ENCODE peak calls at places on chromosomes 11 and 22, in ten cellular contexts. Y, D, C, L, R, O, G, A, I and Q are unnamed samples.

GRCh38 chr22:29397791-29398190 is 9.4 kb upstream of the AP1B1 start:
- DNase-seq in C (no peak), A (no peak), G (no peak), L (no peak), Y (no peak), D (no peak), O (no peak), I (no peak), R (no peak), Q (no peak)

GRCh38 chr22:27667121-27667843 is 134.3 kb downstream of the MN1 start:
- DNase-seq in D (no peak), C (no peak), A (no peak), R (peak), L (no peak), Y (no peak), O (no peak), I (peak), G (no peak), Q (peak)

GRCh38 chr11:17479284-17480214 is 2.9 kb upstream of the ABCC8 start:
- DNase-seq in O (no peak), I (peak), A (peak), Y (no peak), G (peak), R (peak), L (no peak), D (peak), C (no peak), Q (no peak)

GRCh38 chr22:43631846-43632245 is 180.3 kb downstream of the EFCAB6 start:
- DNase-seq in L (no peak), G (no peak), A (no peak), D (no peak), I (no peak), C (no peak), R (no peak), Y (no peak), O (no peak), Q (no peak)

GRCh38 chr11:73396985-73397384 is 20.8 kb downstream of the RELT start:
- DNase-seq in G (no peak), C (no peak), Y (no peak), L (no peak), I (no peak), O (no peak), D (no peak), R (no peak), A (no peak), Q (no peak)

GRCh38 chr11:111018571-111018970 is 227.0 kb upstream of the POU2AF2 start:
- DNase-seq in C (no peak), R (peak), G (peak), L (no peak), Y (no peak), I (peak), A (no peak), D (no peak), O (no peak), Q (no peak)

GRCh38 chr11:87030458-87031054 is 7.2 kb upstream of the TMEM135 start:
- DNase-seq in C (no peak), Y (no peak), D (no peak), G (peak), A (no peak), L (no peak), O (no peak), I (no peak), R (no peak), Q (no peak)

GRCh38 chr11:128424867-128425285 is 162.5 kb downstream of the ETS1 start:
- DNase-seq in D (no peak), O (no peak), C (peak), R (peak), A (no peak), Y (no peak), G (peak), I (peak), L (no peak), Q (no peak)

GRCh38 chr11:11251394-11251970 is 101.6 kb downstream of the CSNK2A3 start:
- DNase-seq in R (no peak), O (no peak), G (no peak), C (no peak), A (no peak), I (no peak), Y (no peak), D (no peak), L (no peak), Q (no peak)

GRCh38 chr22:44331881-44332714 is 19.3 kb upstream of the SHISAL1 start:
- DNase-seq in R (peak), L (no peak), Y (no peak), I (no peak), C (no peak), A (no peak), G (peak), O (no peak), D (no peak), Q (no peak)

GRCh38 chr11:72676874-72677341 is 2.7 kb upstream of the PDE2A start:
- DNase-seq in Y (peak), G (peak), I (peak), C (no peak), L (no peak), O (peak), D (peak), A (peak), R (peak), Q (peak)

GRCh38 chr11:66003291-66003690 is 988 bp downstream of the BANF1 start:
- DNase-seq in A (no peak), O (no peak), C (no peak), I (no peak), D (no peak), Y (no peak), G (no peak), R (no peak), L (no peak), Q (no peak)

GRCh38 chr11:96147186-96147585 is 195.8 kb downstream of the MAML2 start:
- DNase-seq in Y (no peak), R (no peak), G (no peak), C (no peak), L (no peak), A (no peak), D (no peak), I (no peak), O (no peak), Q (no peak)

GRCh38 chr11:76701701-76702100 is 31.2 kb upstream of the LRRC32 start:
- DNase-seq in D (no peak), A (no peak), C (no peak), R (peak), G (peak), L (no peak), I (peak), Y (no peak), O (no peak), Q (no peak)

GRCh38 chr11:44150395-44150794 is 54.9 kb downstream of the EXT2 start:
- DNase-seq in I (no peak), C (no peak), A (no peak), D (no peak), Y (no peak), G (no peak), R (no peak), O (no peak), L (no peak), Q (no peak)

GRCh38 chr11:79119491-79120284 is 321.1 kb downstream of the TENM4 start:
- DNase-seq in Y (no peak), D (no peak), R (no peak), G (no peak), C (no peak), I (no peak), L (no peak), O (no peak), A (no peak), Q (no peak)

GRCh38 chr11:2515401-2516275 is 70.8 kb downstream of the KCNQ1 start:
- DNase-seq in C (peak), O (peak), L (no peak), G (no peak), R (no peak), A (peak), I (no peak), D (peak), Y (no peak), Q (peak)

GRCh38 chr11:46256540-46257001 is 20.9 kb upstream of the CREB3L1 start:
- DNase-seq in O (no peak), C (no peak), Y (no peak), D (no peak), A (no peak), R (no peak), I (no peak), L (no peak), G (no peak), Q (no peak)
- TF ChIP-seq CTCF in O (no peak), C (no peak), Y (no peak), D (no peak), A (no peak), R (no peak), I (no peak), L (no peak), G (no peak), Q (no peak)

DNA sequence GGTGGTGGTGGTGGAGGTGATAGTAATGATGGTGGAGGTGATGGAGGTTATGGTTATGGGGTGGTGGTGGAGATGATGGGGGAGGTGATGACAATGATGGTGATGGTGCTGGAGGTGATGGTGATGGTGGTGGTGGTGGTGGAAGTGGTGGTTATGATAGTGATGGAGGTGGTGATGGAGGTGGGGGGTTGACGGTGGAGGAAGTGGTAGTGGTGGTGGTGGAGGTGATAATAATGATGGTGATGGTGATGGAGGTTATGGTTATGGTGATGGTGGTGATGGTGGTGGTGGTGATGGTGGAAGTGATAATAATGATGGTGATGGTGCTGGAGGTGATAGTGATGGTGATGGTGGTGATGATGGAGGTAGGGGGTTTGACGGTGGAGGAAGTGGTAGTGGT is 16.9 kb upstream of the WNT7B start:
- DNase-seq in R (no peak), O (no peak), L (no peak), A (no peak), D (no peak), C (no peak), G (no peak), Y (no peak), I (no peak), Q (no peak)
- TF ChIP-seq CTCF in R (no peak), O (no peak), L (no peak), A (no peak), D (no peak), C (no peak), G (no peak), Y (no peak), I (no peak), Q (no peak)

GRCh38 chr11:42972741-42973140 is 339.1 kb upstream of the API5 start:
- DNase-seq in O (no peak), L (no peak), D (no peak), I (no peak), A (no peak), R (no peak), C (no peak), G (no peak), Y (no peak), Q (no peak)

GRCh38 chr11:42976636-42977217 is 335.1 kb upstream of the API5 start:
- DNase-seq in R (no peak), O (no peak), D (no peak), Y (no peak), I (no peak), L (no peak), C (no peak), A (no peak), G (no peak), Q (no peak)

DNA sequence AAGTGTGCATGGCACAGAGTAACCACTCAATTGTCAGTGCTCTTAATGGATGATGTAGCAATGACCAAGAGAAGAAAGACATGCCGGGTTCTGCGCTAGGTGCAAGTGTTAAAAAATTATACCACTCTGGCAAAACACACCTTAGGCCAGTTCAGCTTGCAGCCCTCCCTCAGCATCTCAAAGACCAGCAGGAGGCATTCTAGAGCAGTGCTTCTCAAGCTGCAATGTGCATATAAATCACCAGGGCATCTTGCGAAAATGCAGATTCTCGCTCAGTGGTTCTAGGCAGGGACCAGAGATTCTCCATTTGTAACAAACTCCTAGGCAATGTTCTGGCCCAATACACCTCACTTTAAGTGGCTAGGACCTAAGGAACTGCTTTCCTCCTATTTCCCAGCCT is 337.3 kb upstream of the API5 start:
- DNase-seq in O (no peak), G (no peak), Y (no peak), I (no peak), C (no peak), R (no peak), D (no peak), L (no peak), A (peak), Q (no peak)
- TF ChIP-seq CTCF in O (no peak), G (no peak), Y (no peak), I (no peak), C (no peak), R (no peak), D (no peak), L (no peak), A (no peak), Q (peak)

GRCh38 chr11:84261707-84262106 is 975.5 kb upstream of the CCDC90B start:
- DNase-seq in D (no peak), Y (no peak), R (no peak), I (no peak), A (peak), G (peak), C (no peak), O (no peak), L (no peak), Q (no peak)
- TF ChIP-seq CTCF in D (peak), Y (no peak), R (no peak), I (no peak), A (peak), G (peak), C (no peak), O (peak), L (no peak), Q (peak)